ENCODE peak calls at places on chromosomes 2 and 18, in six cellular contexts. I is heart right ventricle, K is OCI-LY7, H is pancreas, W is tibial nerve, T is neuronal stem cell. V is an unnamed sample.

GRCh38 chr2:181106229-181106628 is 125.8 kb downstream of the UBE2E3 start:
- DNase-seq in I (no peak), K (no peak), H (no peak), W (no peak), T (no peak), V (peak; percentile 19)

GRCh38 chr2:43269074-43269572 is 42.7 kb upstream of the ZFP36L2 start:
- DNase-seq in I (peak; percentile 80), K (no peak), H (peak; percentile 36), W (peak; percentile 81), T (no peak), V (no peak)

GRCh38 chr2:123791716-123792115 is 233.4 kb upstream of the CNTNAP5 start:
- DNase-seq in I (no peak), K (no peak), H (no peak), W (no peak), T (no peak), V (no peak)

GRCh38 chr2:170157025-170157684 is 20.8 kb upstream of the MYO3B start:
- DNase-seq in I (no peak), K (no peak), H (no peak), W (no peak), T (no peak), V (peak; percentile 15)

GRCh38 chr18:68428026-68428425 is 286.9 kb downstream of the TMX3 start:
- DNase-seq in I (no peak), K (no peak), H (no peak), W (no peak), T (no peak), V (peak; percentile 23)

GRCh38 chr18:50011813-50012445 is 183.0 kb downstream of the MYO5B start:
- DNase-seq in I (no peak), K (no peak), H (no peak), W (no peak), T (no peak), V (no peak)

GRCh38 chr2:98463551-98463971 is 18.9 kb downstream of the INPP4A start:
- DNase-seq in I (no peak), K (no peak), H (no peak), W (no peak), T (no peak), V (no peak)

GRCh38 chr18:2536493-2536892 is 34.8 kb downstream of the METTL4 start:
- DNase-seq in I (no peak), K (no peak), H (no peak), W (no peak), T (no peak), V (peak; percentile 49)

GRCh38 chr2:227407601-227408089 is 19.9 kb upstream of the SCYGR1 start:
- DNase-seq in I (peak; percentile 56), K (no peak), H (no peak), W (peak; percentile 40), T (no peak), V (no peak)

GRCh38 chr2:42964444-42965081 is 172.2 kb upstream of the HAAO start:
- DNase-seq in I (peak; percentile 77), K (no peak), H (peak; percentile 36), W (peak; percentile 57), T (no peak), V (peak; percentile 84)

GRCh38 chr2:96507957-96508520 is 2.9 kb upstream of the NEURL3 start:
- DNase-seq in I (peak; percentile 83), K (peak; percentile 75), H (peak; percentile 64), W (peak; percentile 71), T (peak; percentile 76), V (peak; percentile 66)

GRCh38 chr2:179049203-179049545 is 763 bp downstream of the CCDC141 start:
- DNase-seq in I (no peak), K (peak; percentile 13), H (no peak), W (no peak), T (no peak), V (no peak)

GRCh38 chr2:44056947-44057346 is 61.2 kb upstream of the LRPPRC start:
- DNase-seq in I (no peak), K (no peak), H (no peak), W (no peak), T (no peak), V (no peak)

GRCh38 chr2:5959836-5960820 is 267.9 kb downstream of the SOX11 start:
- DNase-seq in I (no peak), K (no peak), H (no peak), W (no peak), T (no peak), V (peak; percentile 17)

GRCh38 chr2:148614332-148615049 is 30.1 kb upstream of the EPC2 start:
- DNase-seq in I (no peak), K (no peak), H (peak; percentile 13), W (peak; percentile 12), T (no peak), V (peak; percentile 57)

GRCh38 chr2:19021100-19021476 is 337.3 kb downstream of the OSR1 start:
- DNase-seq in I (no peak), K (no peak), H (no peak), W (no peak), T (peak; percentile 20), V (peak; percentile 83)

GRCh38 chr2:240892925-240893324 is 3.0 kb downstream of the MAB21L4 start:
- DNase-seq in I (no peak), K (no peak), H (no peak), W (no peak), T (no peak), V (no peak)

GRCh38 chr2:73054980-73055379 is 16.5 kb downstream of the SFXN5 start:
- DNase-seq in I (no peak), K (no peak), H (no peak), W (no peak), T (no peak), V (no peak)

GRCh38 chr2:70344195-70344594 is 42.3 kb upstream of the FAM136A start:
- DNase-seq in I (no peak), K (no peak), H (no peak), W (no peak), T (no peak), V (no peak)

GRCh38 chr2:136582631-136583205 is 182.6 kb upstream of the THSD7B start:
- DNase-seq in I (peak; percentile 9), K (peak; percentile 39), H (peak; percentile 7), W (peak; percentile 6), T (peak; percentile 70), V (no peak)

GRCh38 chr2:217793566-217794132 is 209.1 kb downstream of the TNS1 start:
- DNase-seq in I (no peak), K (no peak), H (no peak), W (peak; percentile 5), T (no peak), V (peak; percentile 26)

GRCh38 chr18:62716679-62717058 is 1.3 kb downstream of the PHLPP1 start:
- DNase-seq in I (peak; percentile 64), K (peak; percentile 34), H (peak; percentile 51), W (no peak), T (peak; percentile 38), V (peak; percentile 54)

GRCh38 chr18:34801769-34802168 is 91.7 kb downstream of the DTNA start:
- DNase-seq in I (no peak), K (no peak), H (no peak), W (no peak), T (no peak), V (no peak)

GRCh38 chr2:7094113-7094760 is 177.0 kb downstream of the RNF144A start:
- DNase-seq in I (no peak), K (no peak), H (no peak), W (no peak), T (no peak), V (no peak)

GRCh38 chr2:64807417-64807816 is 153.7 kb upstream of the SERTAD2 start:
- DNase-seq in I (no peak), K (no peak), H (no peak), W (no peak), T (no peak), V (peak; percentile 87)
- H3K27ac ChIP-seq in I (no peak overlapping the region), K (no peak overlapping the region), H (no peak overlapping the region), W (no peak overlapping the region), T (no peak overlapping the region), V (no peak overlapping the region)

GRCh38 chr2:246489-247145 is 17.2 kb downstream of the SH3YL1 start:
- DNase-seq in I (no peak), K (peak; percentile 54), H (peak; percentile 26), W (peak; percentile 47), T (no peak), V (peak; percentile 39)
- H3K36me3 ChIP-seq in I (no peaks in the 10 kb centered on the region), K (no peaks in the 10 kb centered on the region), H (no peaks in the 10 kb centered on the region), W (no peaks in the 10 kb centered on the region), T (peaks cover 89% of the 10 kb centered on the region), V (peaks cover 4% of the 10 kb centered on the region)

DNA sequence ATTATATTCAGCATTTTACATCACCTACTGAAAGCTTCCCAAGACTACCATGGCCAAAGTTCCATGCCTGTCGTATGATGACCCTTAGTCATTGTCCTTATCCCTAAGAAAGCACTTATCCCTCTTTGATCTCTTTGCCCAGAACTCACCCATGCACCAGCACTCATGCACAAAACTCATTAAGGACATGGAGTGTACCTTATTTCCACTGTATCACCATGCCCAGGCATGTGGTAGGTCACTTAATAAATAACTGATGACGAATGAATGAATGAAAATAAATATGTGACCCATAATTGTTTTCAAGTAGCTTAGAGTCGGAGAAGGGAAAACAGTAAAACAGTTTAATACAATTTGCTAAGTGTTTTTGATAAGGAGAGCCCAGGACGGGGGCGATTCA is 220.1 kb downstream of the IKZF2 start:
- DNase-seq in I (no peak), K (no peak), H (no peak), W (no peak), T (no peak), V (no peak)
- H3K4me3 ChIP-seq in I (no peak overlapping the region), K (no peak overlapping the region), H (no peak overlapping the region), W (no peak overlapping the region), T (no peak overlapping the region), V (no peak overlapping the region)

GRCh38 chr18:5556317-5556974 is 12.6 kb upstream of the EPB41L3 start:
- DNase-seq in I (no peak), K (no peak), H (no peak), W (peak; percentile 53), T (no peak), V (no peak)
- H3K27ac ChIP-seq in I (no peak overlapping the region), K (no peak overlapping the region), H (no peak overlapping the region), W (no peak overlapping the region), T (no peak overlapping the region), V (no peak overlapping the region)

DNA sequence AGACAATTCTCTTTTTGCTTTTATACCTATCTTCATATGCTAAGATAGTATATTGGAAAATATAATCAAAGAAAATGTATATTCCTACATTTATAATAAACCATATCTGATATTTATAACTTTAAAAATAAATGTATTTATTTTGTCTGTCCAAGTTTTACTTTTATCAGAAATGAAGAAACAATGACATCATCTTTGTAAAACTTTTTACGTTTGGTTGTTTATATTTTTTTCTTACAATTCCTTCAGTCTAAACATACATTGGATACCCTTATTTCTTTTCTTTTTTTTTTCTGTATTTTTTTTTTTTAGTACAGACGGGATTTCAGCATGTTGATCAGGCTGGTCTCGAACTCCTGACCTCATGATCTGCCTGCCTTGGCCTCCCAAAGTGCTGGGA is 1577.0 kb upstream of the SLC39A10 start:
- DNase-seq in I (no peak), K (no peak), H (no peak), W (no peak), T (no peak), V (no peak)
- H3K36me3 ChIP-seq in I (no peaks in the 10 kb centered on the region), K (no peaks in the 10 kb centered on the region), H (no peaks in the 10 kb centered on the region), W (no peaks in the 10 kb centered on the region), T (no peaks in the 10 kb centered on the region), V (no peaks in the 10 kb centered on the region)

V was measured in SJSA1.